ENCODE peak calls at places on chromosomes 11 and 22, in seven cellular contexts. R is Karpas-422, W is GM23338, E is SJSA1, O is tibial nerve, N is uterus, Y is IMR-90. B is an unnamed sample. For H3K4me1, the result is how much of the 10 kb centered on the place peaks cover.

GRCh38 chr11:96391698-96392307 is 2.0 kb downstream of the JRKL start:
- DNase-seq in O (no peak), W (no peak), Y (no peak), N (no peak), R (no peak), E (no peak), B (no peak)

GRCh38 chr11:80239217-80239616 is 798.4 kb upstream of the TENM4 start:
- DNase-seq in R (no peak), E (no peak), Y (no peak), N (no peak), W (no peak), O (no peak), B (no peak)

GRCh38 chr11:46294365-46295309 is 17.2 kb downstream of the CREB3L1 start:
- DNase-seq in W (peak), N (peak), O (no peak), E (peak), R (no peak), Y (peak), B (no peak)

GRCh38 chr11:104060820-104061219 is 24.4 kb downstream of the DDI1 start:
- DNase-seq in R (peak), W (no peak), Y (no peak), N (no peak), O (no peak), E (no peak), B (no peak)

GRCh38 chr11:47257518-47258316 is at the start of gene NR1H3:
- DNase-seq in R (peak), Y (peak), W (peak), O (peak), E (no peak), N (peak), B (no peak)

GRCh38 chr11:57704932-57705331 is 7.1 kb downstream of the MED19 start:
- DNase-seq in N (no peak), R (no peak), Y (no peak), W (no peak), O (no peak), E (no peak), B (no peak)

GRCh38 chr11:43734256-43734655 is 53.7 kb downstream of the HSD17B12 start:
- DNase-seq in N (no peak), Y (no peak), E (no peak), O (no peak), W (no peak), R (no peak), B (no peak)

GRCh38 chr11:47607380-47607779 is 13.2 kb upstream of the C1QTNF4 start:
- DNase-seq in Y (peak), N (peak), E (no peak), R (no peak), W (no peak), O (peak), B (no peak)

GRCh38 chr22:18996376-18996900 is 60.3 kb upstream of the PRODH start:
- DNase-seq in O (no peak), W (no peak), E (no peak), R (no peak), N (no peak), Y (no peak), B (no peak)

GRCh38 chr11:46367244-46367915 is 14.1 kb upstream of the MDK start:
- DNase-seq in R (peak), Y (peak), O (peak), E (no peak), N (peak), W (peak), B (peak)

GRCh38 chr11:78833237-78833636 is 258.6 kb upstream of the NARS2 start:
- DNase-seq in Y (no peak), E (no peak), W (no peak), O (no peak), R (no peak), N (no peak), B (no peak)

GRCh38 chr11:19087658-19088057 is 27.1 kb upstream of the MRGPRX2 start:
- DNase-seq in E (no peak), W (no peak), Y (peak), O (no peak), R (no peak), N (no peak), B (no peak)

GRCh38 chr11:124920870-124921609 is 2.0 kb downstream of the HEPN1 start:
- DNase-seq in W (peak), R (no peak), Y (peak), O (peak), N (peak), E (peak), B (peak)

GRCh38 chr22:36341640-36342041 is 46.1 kb downstream of the MYH9 start:
- DNase-seq in E (no peak), R (no peak), W (no peak), O (no peak), N (no peak), Y (no peak), B (no peak)

GRCh38 chr22:36343070-36343719 is 44.6 kb downstream of the MYH9 start:
- DNase-seq in E (no peak), R (no peak), O (no peak), W (no peak), N (no peak), Y (no peak), B (no peak)

GRCh38 chr22:36343720-36344105 is 44.1 kb downstream of the MYH9 start:
- DNase-seq in E (no peak), Y (no peak), W (no peak), N (no peak), R (no peak), O (no peak), B (no peak)

GRCh38 chr22:36347094-36347493 is 40.7 kb downstream of the MYH9 start:
- DNase-seq in E (no peak), O (no peak), N (no peak), R (no peak), W (no peak), Y (no peak), B (no peak)

GRCh38 chr22:36344106-36344827 is 43.5 kb downstream of the MYH9 start:
- DNase-seq in E (no peak), W (no peak), R (no peak), N (no peak), Y (no peak), O (no peak), B (no peak)
- H3K4me1 ChIP-seq in E (half or more), W (under half), R (under half), N (under half), Y (under half), O (under half), B (half or more)

DNA sequence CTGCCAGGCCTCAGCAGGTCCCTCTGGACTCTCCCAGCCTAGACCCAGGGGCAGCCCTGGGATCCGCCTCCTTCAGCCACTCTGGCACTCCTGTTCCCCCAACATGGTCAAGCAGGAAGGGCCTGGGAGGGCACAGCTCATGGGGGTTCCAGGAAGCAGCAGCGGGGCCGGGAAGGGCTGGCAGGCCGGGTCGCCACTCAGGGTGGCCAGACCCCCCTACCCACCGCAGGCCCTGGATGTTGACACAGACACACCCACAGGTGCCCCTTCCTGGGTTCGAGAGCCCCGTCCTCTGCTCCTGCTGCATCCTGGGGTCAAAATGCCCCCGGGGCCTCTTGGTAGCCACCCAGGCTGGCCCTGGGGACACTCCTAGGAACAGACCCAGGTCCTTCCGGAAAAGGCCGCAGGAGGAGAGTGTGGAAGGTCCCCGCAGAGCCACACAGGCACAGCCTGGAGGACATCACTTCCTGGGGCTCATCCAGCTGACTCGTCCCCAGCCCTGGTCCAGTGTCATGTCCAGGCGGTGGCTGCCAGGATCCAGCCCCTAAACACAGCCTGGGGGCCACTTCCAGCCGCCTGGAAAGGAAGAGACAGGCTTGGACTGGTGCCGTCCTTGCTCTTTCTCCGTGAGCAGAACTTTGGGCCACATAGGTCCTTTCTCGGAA is 6.8 kb upstream of the PIM3 start:
- DNase-seq in W (no peak), N (no peak), E (no peak), Y (no peak), R (no peak), O (no peak), B (no peak)
- H3K27ac ChIP-seq in W (no peak), N (peak), E (peak), Y (peak), R (no peak), O (peak), B (no peak)

DNA sequence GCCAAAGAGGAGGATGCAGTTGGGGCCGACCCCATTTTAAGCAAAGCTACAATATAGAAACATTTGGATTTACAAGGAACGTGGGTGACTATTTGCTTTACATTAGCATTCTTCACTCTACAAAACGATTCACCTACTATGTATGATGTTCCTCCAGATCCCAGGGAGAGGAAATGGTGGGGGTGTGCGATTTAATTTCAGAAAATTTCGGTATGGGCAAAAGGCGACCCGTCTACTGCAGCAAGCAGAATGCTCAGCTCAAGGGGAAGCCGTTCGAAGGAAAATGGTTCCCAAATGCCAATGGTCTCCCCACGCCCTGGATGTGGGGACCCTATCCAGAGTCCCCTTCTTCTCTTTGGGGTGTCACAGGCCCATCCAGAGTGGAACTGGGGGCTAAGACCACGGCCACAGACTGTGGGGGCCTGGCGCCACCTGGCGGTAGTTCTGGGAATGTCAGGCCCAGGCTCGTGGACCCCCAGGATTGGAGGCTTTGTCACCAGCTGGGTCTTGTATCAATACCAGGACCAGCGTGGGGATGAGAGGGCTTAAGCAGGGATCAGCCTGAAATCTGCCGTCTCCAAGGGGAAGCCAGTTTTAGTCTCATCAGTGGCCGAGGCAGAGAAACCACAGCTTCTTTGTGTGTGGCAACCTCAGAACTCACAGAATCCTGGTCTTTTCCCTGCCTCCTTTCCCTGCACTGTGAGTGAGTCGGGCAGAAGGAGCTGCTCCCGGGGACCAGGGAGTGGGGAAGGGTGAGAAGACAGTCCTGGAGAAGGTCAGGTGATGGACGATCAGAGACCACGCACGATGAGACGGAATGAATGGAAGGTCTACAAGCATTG is 8.3 kb downstream of the LRRC10B start:
- DNase-seq in Y (no peak), N (no peak), W (peak), E (peak), O (peak), R (peak), B (peak)
- H3K4me1 ChIP-seq in Y (under half), N (under half), W (under half), E (under half), O (under half), R (under half), B (under half)

DNA sequence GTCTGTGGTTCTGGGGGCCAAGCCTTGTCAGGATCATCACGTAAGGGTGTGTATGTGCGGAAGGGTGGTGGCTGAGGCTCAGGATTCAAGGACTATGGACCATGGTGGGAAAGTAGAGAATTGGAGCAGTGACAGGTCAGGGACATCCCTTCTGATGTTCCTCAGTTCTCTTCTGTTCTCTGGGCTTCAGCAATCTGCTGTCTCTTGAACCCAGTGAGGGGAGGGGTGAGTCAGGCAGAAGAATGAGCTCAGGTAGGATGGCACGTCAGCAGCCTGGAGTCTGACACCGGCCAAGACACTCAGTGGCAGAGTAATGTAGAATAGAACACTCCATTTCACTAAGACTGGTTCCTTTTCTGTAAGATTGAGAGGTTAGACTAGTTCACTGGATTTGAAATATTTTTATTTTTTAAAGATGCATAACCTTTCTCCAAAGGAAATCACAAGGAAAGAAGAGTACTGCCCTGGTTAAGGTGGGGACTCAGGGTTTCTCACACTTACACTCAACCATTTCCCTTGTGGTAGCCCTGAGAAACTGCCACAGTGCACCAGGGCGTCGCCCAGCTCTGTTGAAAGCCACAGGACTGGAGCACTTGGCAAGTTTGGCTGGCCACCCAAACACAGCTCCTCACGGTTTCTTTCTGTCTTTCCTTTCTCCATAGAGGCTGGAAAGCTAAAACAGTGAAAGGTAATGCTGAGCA is 23.2 kb upstream of the MICAL2 start:
- DNase-seq in O (no peak), E (peak), R (no peak), N (no peak), W (peak), Y (peak), B (peak)
- H3K27ac ChIP-seq in O (peak), E (peak), R (no peak), N (peak), W (no peak), Y (peak), B (peak)

DNA sequence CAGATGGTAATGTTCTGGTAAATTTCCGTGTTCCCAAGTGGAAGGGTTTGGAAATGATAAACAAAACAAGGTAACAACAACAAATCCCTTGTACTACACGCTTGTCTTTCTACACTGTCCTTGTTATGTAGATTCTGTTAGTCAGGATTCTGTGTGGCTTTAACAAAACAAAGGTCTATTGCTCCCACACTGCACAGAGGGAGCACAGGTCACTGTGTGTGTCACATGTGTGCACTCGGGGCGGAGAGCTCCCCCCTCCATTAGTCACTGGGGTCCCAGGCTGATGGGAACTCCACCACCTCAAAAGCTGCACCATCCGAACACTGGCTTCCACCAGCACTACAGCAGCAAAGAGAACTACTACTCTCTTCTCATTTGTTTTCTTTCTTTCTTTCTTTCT is 227.9 kb downstream of the NTM start:
- DNase-seq in W (peak), O (no peak), N (no peak), E (no peak), R (no peak), Y (no peak), B (no peak)
- H3K4me1 ChIP-seq in W (under half), O (under half), N (under half), E (under half), R (under half), Y (under half), B (under half)

DNA sequence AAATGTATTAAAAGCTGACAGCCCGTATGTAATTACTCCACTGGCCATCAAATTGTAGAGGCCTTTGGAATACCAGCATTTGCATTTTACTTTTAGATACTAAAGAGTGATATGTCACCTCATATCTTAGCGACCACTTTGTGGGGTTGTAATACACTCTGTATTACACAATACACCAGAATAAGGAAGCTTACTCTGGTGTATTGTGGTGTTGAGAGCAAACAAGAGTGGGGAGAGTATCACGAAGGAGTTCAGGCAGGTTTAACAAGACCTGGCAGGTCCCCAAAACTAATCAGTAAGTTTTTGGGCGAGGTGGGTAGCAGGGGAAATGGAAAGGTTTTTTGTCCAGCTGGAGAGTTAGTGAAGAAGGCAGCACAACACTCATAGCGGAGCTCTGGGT is 3.2 kb downstream of the NUP50 start:
- DNase-seq in R (no peak), N (no peak), E (no peak), W (no peak), Y (no peak), O (no peak), B (no peak)
- H3K27ac ChIP-seq in R (no peak), N (no peak), E (no peak), W (peak), Y (no peak), O (no peak), B (peak)

DNA sequence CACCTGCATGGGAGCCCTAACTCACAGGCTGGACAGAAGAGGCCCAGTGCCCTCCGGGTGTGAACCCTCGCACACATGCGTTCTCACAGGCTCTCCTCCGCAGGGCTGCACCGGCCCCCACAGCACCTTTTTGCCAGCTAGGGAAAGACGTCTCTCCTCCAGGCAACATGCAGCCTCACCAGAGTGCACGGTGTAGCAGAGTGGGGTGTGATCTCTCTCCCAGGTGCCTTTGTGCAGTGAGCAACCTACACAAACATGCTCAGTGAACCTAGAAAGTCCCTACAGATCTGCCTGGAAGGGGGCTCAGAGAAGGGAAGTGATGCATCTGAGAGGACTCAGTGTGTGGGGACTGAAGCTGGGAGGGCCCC is 3.7 kb upstream of the CARNS1 start:
- DNase-seq in Y (no peak), E (no peak), R (peak), N (no peak), O (no peak), W (no peak), B (no peak)
- H3K4me1 ChIP-seq in Y (under half), E (under half), R (half or more), N (under half), O (under half), W (under half), B (half or more)

GRCh38 chr11:26569646-26570045 is 2.4 kb downstream of the MUC15 start:
- DNase-seq in R (no peak), Y (no peak), W (no peak), N (no peak), O (no peak), E (no peak), B (no peak)
- H3K27ac ChIP-seq in R (no peak), Y (no peak), W (no peak), N (no peak), O (no peak), E (no peak), B (no peak)

GRCh38 chr11:66646875-66647274 is 8.4 kb downstream of the RBM4 start:
- DNase-seq in O (no peak), W (no peak), R (no peak), E (no peak), N (no peak), Y (no peak), B (no peak)
- H3K4me1 ChIP-seq in O (under half), W (under half), R (under half), E (under half), N (under half), Y (under half), B (half or more)

B was measured in CD4-positive, CD25-positive, alpha-beta regulatory T cell.